ENCODE peak calls at places on chromosome X, in six cellular contexts. T, R, C, D, O and A are unnamed samples.

GRCh38 chrX:139429913-139430312 is 100.6 kb upstream of the F9 start:
- DNase-seq in O (no peak), C (no peak), D (no peak), T (no peak), R (no peak), A (no peak)

GRCh38 chrX:154310991-154311541 is 15.5 kb downstream of the TKTL1 start:
- DNase-seq in R (peak; percentile 7), D (no peak), C (no peak), O (no peak), T (peak; percentile 13), A (no peak)

GRCh38 chrX:37905436-37906147 is 58.2 kb upstream of the DYNLT3 start:
- DNase-seq in O (no peak), T (peak; percentile 20), R (peak; percentile 30), C (peak; percentile 10), D (no peak), A (no peak)

GRCh38 chrX:33211356-33212254 is at the start of gene DMD:
- DNase-seq in D (no peak), R (peak; percentile 84), T (peak; percentile 57), C (no peak), O (peak; percentile 33), A (no peak)

GRCh38 chrX:150227873-150228272 is 135.2 kb upstream of the MAMLD1 start:
- DNase-seq in D (no peak), R (no peak), T (no peak), O (no peak), C (no peak), A (no peak)

GRCh38 chrX:11059923-11060322 is 51.2 kb upstream of the HCCS start:
- DNase-seq in O (no peak), C (no peak), R (peak; percentile 35), D (no peak), T (no peak), A (no peak)

GRCh38 chrX:113305496-113305895 is 464.9 kb upstream of the AMOT start:
- DNase-seq in C (no peak), R (peak; percentile 4), D (no peak), O (no peak), T (no peak), A (no peak)

GRCh38 chrX:15909605-15910004 is 55.0 kb upstream of the AP1S2 start:
- DNase-seq in D (no peak), R (no peak), T (no peak), O (no peak), C (no peak), A (no peak)

GRCh38 chrX:56397636-56398035 is 165.5 kb downstream of the KLF8 start:
- DNase-seq in C (no peak), D (no peak), R (no peak), T (no peak), O (no peak), A (no peak)

GRCh38 chrX:129843209-129843458 is 552 bp downstream of the ZDHHC9 start:
- DNase-seq in T (no peak), D (no peak), C (no peak), R (no peak), O (no peak), A (no peak)

GRCh38 chrX:132953358-132953757 is 5.1 kb downstream of the HS6ST2 start:
- DNase-seq in T (no peak), O (no peak), R (no peak), C (no peak), D (no peak), A (no peak)

GRCh38 chrX:107579956-107580355 is 48.4 kb upstream of the PRPS1 start:
- DNase-seq in D (no peak), R (peak; percentile 90), O (no peak), C (no peak), T (no peak), A (no peak)

GRCh38 chrX:19344207-19344534 is 444 bp downstream of the PDHA1 start:
- DNase-seq in C (no peak), R (no peak), T (no peak), O (no peak), D (no peak), A (no peak)
- H3K4me3 ChIP-seq in C (peak overlapping the region; percentile 86), R (peak overlapping the region; percentile 91), T (peak overlapping the region; percentile 76), O (peak overlapping the region; percentile 86), D (peak overlapping the region; percentile 87), A (peak overlapping the region; percentile 55)

DNA sequence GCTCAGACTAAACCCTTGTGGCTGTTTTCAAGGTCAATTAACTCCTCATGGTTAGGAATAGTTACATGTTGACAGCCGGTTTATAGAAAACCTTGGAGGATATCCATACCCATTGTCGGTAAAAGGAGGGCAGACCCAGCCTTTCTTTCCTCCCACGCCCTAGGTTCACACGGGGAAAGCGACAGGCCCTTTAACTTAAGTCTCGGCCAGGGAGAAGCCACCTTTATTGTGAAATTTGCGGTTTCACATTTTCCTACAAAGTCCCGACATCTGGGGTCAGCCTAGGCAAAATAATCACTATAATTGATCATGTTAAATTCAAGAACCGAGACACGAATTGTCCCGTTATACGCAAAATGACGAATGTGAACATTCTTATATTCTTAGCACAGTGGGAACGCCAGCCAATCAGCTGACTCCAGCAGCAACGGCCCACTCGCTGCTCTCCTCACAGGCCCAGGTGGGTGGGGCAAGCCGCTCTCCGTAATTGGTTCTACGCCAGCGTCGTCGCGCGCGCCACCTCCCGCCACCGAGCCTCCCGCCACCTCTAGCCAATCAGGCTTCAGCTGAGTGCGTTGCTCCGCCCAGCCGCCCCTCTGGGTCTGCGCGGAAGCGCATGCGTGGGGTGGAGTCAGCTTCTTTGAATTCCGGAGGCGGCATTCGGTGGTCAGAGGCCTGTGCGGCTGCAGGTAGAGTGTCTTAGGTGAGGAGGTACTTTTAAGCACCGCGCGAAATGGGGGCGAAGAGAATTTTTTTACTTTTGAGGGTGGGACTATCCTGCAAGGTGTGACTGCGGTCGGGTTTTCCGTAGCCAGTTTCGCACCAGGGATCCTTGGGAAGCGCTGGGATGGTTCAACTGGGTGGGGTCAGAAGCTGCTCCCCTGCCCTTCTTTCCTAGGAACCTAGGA is at the start of gene CENPI:
- DNase-seq in D (peak; percentile 81), R (peak; percentile 89), C (peak; percentile 95), T (peak; percentile 93), O (peak; percentile 85), A (peak; percentile 91)
- TF ChIP-seq POLR2A in D (peak; percentile 65), R (peak; percentile 66), C (peak; percentile 7), T (peak; percentile 63), O (peak; percentile 38), A (no peak)

GRCh38 chrX:96841325-96841724 is 42.4 kb upstream of the RPA4 start:
- DNase-seq in C (no peak), O (no peak), T (no peak), D (no peak), R (no peak), A (no peak)

GRCh38 chrX:96846841-96847240 is 36.9 kb upstream of the RPA4 start:
- DNase-seq in O (no peak), T (no peak), R (no peak), C (no peak), D (no peak), A (no peak)

GRCh38 chrX:96837808-96838207 is 45.9 kb upstream of the RPA4 start:
- DNase-seq in D (no peak), C (no peak), T (no peak), O (no peak), R (peak; percentile 8), A (no peak)

GRCh38 chrX:96843566-96843965 is 40.1 kb upstream of the RPA4 start:
- DNase-seq in C (no peak), O (no peak), R (no peak), D (no peak), T (no peak), A (no peak)
- TF ChIP-seq CTCF in C (no peak), O (no peak), R (no peak), D (no peak), T (peak; percentile 5), A (no peak)

GRCh38 chrX:44778254-44778653 is 65.6 kb upstream of the DUSP21 start:
- DNase-seq in D (no peak), T (no peak), R (no peak), C (no peak), O (no peak), A (no peak)
- H3K4me3 ChIP-seq in D (no peak overlapping the region), T (no peak overlapping the region), R (no peak overlapping the region), C (no peak overlapping the region), O (no peak overlapping the region), A (no peak overlapping the region)

GRCh38 chrX:1336331-1337143 is at the start of gene IL3RA:
- DNase-seq in R (no peak), D (no peak), T (peak; percentile 54), C (no peak), O (no peak), A (peak; percentile 47)
- TF ChIP-seq POLR2A in R (no peak), D (no peak), T (no peak), C (no peak), O (no peak), A (no peak)

GRCh38 chrX:134294548-134294947 is 57.6 kb downstream of the CCDC160 start:
- DNase-seq in O (no peak), D (no peak), R (peak; percentile 2), T (no peak), C (no peak), A (no peak)
- TF ChIP-seq CTCF in O (no peak), D (no peak), R (peak; percentile 42), T (no peak), C (peak; percentile 25), A (no peak)